ENCODE peak calls at places on chromosome 1, in nine cellular contexts. I is choroid plexus epithelial cell; M is endothelial cell; S is heart right ventricle; U is ovary; C is lower leg skin; N is thyroid gland; G is CD4-positive, alpha-beta T cell; Z is fibroblast of lung. P is an unnamed sample.

GRCh38 chr1:46798820-46799219 is at the start of gene CYP4B1:
- DNase-seq in I (no peak), M (no peak), S (peak), U (no peak), C (peak), N (peak), G (no peak), Z (no peak), P (peak)

GRCh38 chr1:18134324-18135046 is 26.9 kb downstream of the IGSF21 start:
- DNase-seq in I (no peak), M (no peak), S (no peak), U (no peak), C (no peak), N (no peak), G (no peak), Z (no peak), P (no peak)

GRCh38 chr1:214337536-214337935 is 56.6 kb downstream of the SMYD2 start:
- DNase-seq in I (peak), M (no peak), S (no peak), U (no peak), C (no peak), N (no peak), G (no peak), Z (peak), P (no peak)

GRCh38 chr1:223700942-223701637 is 11.2 kb upstream of the CAPN2 start:
- DNase-seq in I (peak), M (no peak), S (no peak), U (peak), C (no peak), N (peak), G (no peak), Z (peak), P (peak)

GRCh38 chr1:55717111-55717510 is 501.9 kb upstream of the USP24 start:
- DNase-seq in I (peak), M (no peak), S (no peak), U (no peak), C (no peak), N (no peak), G (no peak), Z (peak), P (no peak)

GRCh38 chr1:178870944-178871343 is at the start of gene ANGPTL1:
- DNase-seq in I (peak), M (peak), S (peak), U (no peak), C (no peak), N (peak), G (no peak), Z (peak), P (no peak)

GRCh38 chr1:9121891-9122409 is 7.0 kb downstream of the GPR157 start:
- DNase-seq in I (no peak), M (no peak), S (no peak), U (no peak), C (no peak), N (peak), G (peak), Z (no peak), P (no peak)

GRCh38 chr1:215710340-215710971 is 143.4 kb downstream of the KCTD3 start:
- DNase-seq in I (peak), M (peak), S (no peak), U (no peak), C (no peak), N (no peak), G (no peak), Z (peak), P (peak)

GRCh38 chr1:9689971-9690381 is 38.4 kb downstream of the PIK3CD start:
- DNase-seq in I (no peak), M (peak), S (peak), U (peak), C (no peak), N (peak), G (peak), Z (peak), P (no peak)

GRCh38 chr1:91283421-91283726 is 121.3 kb downstream of the HFM1 start:
- DNase-seq in I (no peak), M (no peak), S (no peak), U (no peak), C (no peak), N (no peak), G (no peak), Z (no peak), P (no peak)

GRCh38 chr1:71311396-71311795 is 230.6 kb upstream of the ZRANB2 start:
- DNase-seq in I (no peak), M (no peak), S (no peak), U (no peak), C (no peak), N (no peak), G (no peak), Z (peak), P (no peak)

GRCh38 chr1:86703696-86704455 is 500 bp upstream of the SH3GLB1 start:
- DNase-seq in I (peak), M (no peak), S (no peak), U (no peak), C (peak), N (no peak), G (no peak), Z (peak), P (peak)

GRCh38 chr1:109671067-109671466 is 3.2 kb downstream of the GSTM2 start:
- DNase-seq in I (no peak), M (no peak), S (no peak), U (no peak), C (no peak), N (no peak), G (no peak), Z (no peak), P (no peak)

GRCh38 chr1:214506972-214507431 is 44.4 kb downstream of the PTPN14 start:
- DNase-seq in I (no peak), M (no peak), S (no peak), U (no peak), C (no peak), N (no peak), G (no peak), Z (peak), P (no peak)

GRCh38 chr1:245770191-245770590 is 615.4 kb downstream of the KIF26B start:
- DNase-seq in I (no peak), M (no peak), S (no peak), U (no peak), C (no peak), N (no peak), G (no peak), Z (peak), P (no peak)

GRCh38 chr1:26190373-26190987 is at the start of gene CATSPER4:
- DNase-seq in I (peak), M (peak), S (no peak), U (no peak), C (no peak), N (peak), G (no peak), Z (peak), P (peak)
- TF ChIP-seq CTCF in I (peak), M (no peak), S (no peak), U (no peak), C (no peak), N (peak), G (no peak), Z (no peak), P (no peak)

GRCh38 chr1:25523512-25523911 is 19.9 kb upstream of the LDLRAP1 start:
- DNase-seq in I (peak), M (peak), S (no peak), U (no peak), C (no peak), N (no peak), G (no peak), Z (peak), P (no peak)
- TF ChIP-seq CTCF in I (peak), M (no peak), S (peak), U (no peak), C (no peak), N (no peak), G (no peak), Z (no peak), P (no peak)

GRCh38 chr1:33429846-33430750 is 797 bp downstream of the PHC2 start:
- DNase-seq in I (peak), M (peak), S (peak), U (peak), C (no peak), N (peak), G (no peak), Z (peak), P (peak)

GRCh38 chr1:33428661-33429060 is 2.2 kb downstream of the PHC2 start:
- DNase-seq in I (no peak), M (no peak), S (no peak), U (no peak), C (no peak), N (no peak), G (no peak), Z (no peak), P (no peak)

GRCh38 chr1:33433509-33434362 is 2.8 kb upstream of the PHC2 start:
- DNase-seq in I (peak), M (no peak), S (peak), U (peak), C (peak), N (no peak), G (no peak), Z (peak), P (peak)

GRCh38 chr1:33429332-33429731 is 1.6 kb downstream of the PHC2 start:
- DNase-seq in I (no peak), M (no peak), S (no peak), U (no peak), C (no peak), N (no peak), G (no peak), Z (no peak), P (no peak)

GRCh38 chr1:33430751-33431593 is at the start of gene PHC2:
- DNase-seq in I (peak), M (peak), S (peak), U (peak), C (peak), N (peak), G (peak), Z (peak), P (peak)
- TF ChIP-seq CTCF in I (peak), M (peak), S (peak), U (peak), C (no peak), N (no peak), G (no peak), Z (no peak), P (no peak)

GRCh38 chr1:61655453-61655852 is 69.5 kb downstream of the TM2D1 start:
- DNase-seq in I (no peak), M (no peak), S (no peak), U (no peak), C (no peak), N (no peak), G (no peak), Z (no peak), P (no peak)

GRCh38 chr1:61654067-61654466 is 70.9 kb downstream of the TM2D1 start:
- DNase-seq in I (no peak), M (no peak), S (no peak), U (no peak), C (no peak), N (no peak), G (no peak), Z (no peak), P (no peak)

GRCh38 chr1:61659061-61659460 is 65.9 kb downstream of the TM2D1 start:
- DNase-seq in I (peak), M (no peak), S (no peak), U (no peak), C (no peak), N (no peak), G (no peak), Z (no peak), P (peak)
- TF ChIP-seq CTCF in I (peak), M (no peak), S (no peak), U (no peak), C (no peak), N (no peak), G (no peak), Z (no peak), P (peak)

GRCh38 chr1:171845998-171846397 is 4.7 kb downstream of the DNM3 start:
- DNase-seq in I (no peak), M (no peak), S (no peak), U (no peak), C (no peak), N (no peak), G (no peak), Z (no peak), P (no peak)

GRCh38 chr1:171852273-171852672 is 11.0 kb downstream of the DNM3 start:
- DNase-seq in I (no peak), M (no peak), S (no peak), U (no peak), C (no peak), N (no peak), G (no peak), Z (peak), P (no peak)

GRCh38 chr1:171849245-171849898 is 8.1 kb downstream of the DNM3 start:
- DNase-seq in I (no peak), M (no peak), S (no peak), U (no peak), C (no peak), N (no peak), G (no peak), Z (no peak), P (no peak)

GRCh38 chr1:171850951-171851350 is 9.7 kb downstream of the DNM3 start:
- DNase-seq in I (no peak), M (no peak), S (no peak), U (no peak), C (no peak), N (no peak), G (no peak), Z (no peak), P (no peak)
- TF ChIP-seq CTCF in I (no peak), M (no peak), S (no peak), U (no peak), C (no peak), N (no peak), G (no peak), Z (no peak), P (no peak)

GRCh38 chr1:155934097-155934932 is at the start of gene KHDC4:
- DNase-seq in I (peak), M (peak), S (peak), U (peak), C (peak), N (peak), G (peak), Z (peak), P (peak)
- TF ChIP-seq CTCF in I (peak), M (no peak), S (no peak), U (no peak), C (no peak), N (peak), G (no peak), Z (no peak), P (no peak)

GRCh38 chr1:43008106-43008424 is 49.4 kb upstream of the SLC2A1 start:
- DNase-seq in I (no peak), M (peak), S (no peak), U (no peak), C (no peak), N (no peak), G (no peak), Z (no peak), P (no peak)

GRCh38 chr1:43011020-43011419 is 52.4 kb upstream of the SLC2A1 start:
- DNase-seq in I (no peak), M (no peak), S (no peak), U (no peak), C (no peak), N (no peak), G (no peak), Z (no peak), P (no peak)

GRCh38 chr1:43009274-43009673 is 50.6 kb upstream of the SLC2A1 start:
- DNase-seq in I (no peak), M (no peak), S (no peak), U (no peak), C (no peak), N (no peak), G (no peak), Z (no peak), P (no peak)

GRCh38 chr1:43007377-43008105 is 48.9 kb upstream of the SLC2A1 start:
- DNase-seq in I (no peak), M (peak), S (no peak), U (no peak), C (peak), N (peak), G (no peak), Z (no peak), P (no peak)

GRCh38 chr1:43008425-43009108 is 49.9 kb upstream of the SLC2A1 start:
- DNase-seq in I (no peak), M (peak), S (no peak), U (no peak), C (no peak), N (no peak), G (no peak), Z (no peak), P (no peak)
- TF ChIP-seq CTCF in I (no peak), M (no peak), S (no peak), U (no peak), C (no peak), N (no peak), G (no peak), Z (no peak), P (no peak)

GRCh38 chr1:36605942-36606690 is 123.4 kb upstream of the CSF3R start:
- DNase-seq in I (no peak), M (no peak), S (no peak), U (no peak), C (no peak), N (no peak), G (no peak), Z (no peak), P (no peak)

GRCh38 chr1:36606908-36607651 is 124.4 kb upstream of the CSF3R start:
- DNase-seq in I (no peak), M (no peak), S (no peak), U (no peak), C (no peak), N (no peak), G (peak), Z (no peak), P (no peak)

GRCh38 chr1:36612121-36612520 is 129.4 kb upstream of the CSF3R start:
- DNase-seq in I (no peak), M (no peak), S (no peak), U (no peak), C (no peak), N (no peak), G (no peak), Z (no peak), P (no peak)

GRCh38 chr1:36608272-36608671 is 125.6 kb upstream of the CSF3R start:
- DNase-seq in I (no peak), M (no peak), S (no peak), U (no peak), C (no peak), N (no peak), G (no peak), Z (no peak), P (no peak)

GRCh38 chr1:36609241-36610027 is 126.7 kb upstream of the CSF3R start:
- DNase-seq in I (peak), M (peak), S (peak), U (no peak), C (no peak), N (peak), G (no peak), Z (peak), P (peak)
- TF ChIP-seq CTCF in I (peak), M (peak), S (peak), U (no peak), C (no peak), N (no peak), G (peak), Z (peak), P (peak)

GRCh38 chr1:65149391-65149729 is 1.4 kb downstream of the AK4 start:
- DNase-seq in I (peak), M (no peak), S (no peak), U (no peak), C (no peak), N (no peak), G (no peak), Z (no peak), P (no peak)

GRCh38 chr1:65147424-65148177 is 402 bp upstream of the AK4 start:
- DNase-seq in I (peak), M (peak), S (peak), U (peak), C (peak), N (peak), G (peak), Z (peak), P (peak)

GRCh38 chr1:65146908-65147423 is 1.0 kb upstream of the AK4 start:
- DNase-seq in I (no peak), M (no peak), S (no peak), U (no peak), C (no peak), N (no peak), G (no peak), Z (peak), P (peak)

GRCh38 chr1:65149753-65150463 is 1.9 kb downstream of the AK4 start:
- DNase-seq in I (no peak), M (no peak), S (no peak), U (no peak), C (no peak), N (no peak), G (no peak), Z (no peak), P (no peak)

GRCh38 chr1:65148548-65149390 is 766 bp downstream of the AK4 start:
- DNase-seq in I (peak), M (peak), S (peak), U (peak), C (no peak), N (peak), G (peak), Z (peak), P (peak)
- TF ChIP-seq CTCF in I (no peak), M (no peak), S (no peak), U (no peak), C (no peak), N (no peak), G (no peak), Z (no peak), P (no peak)

GRCh38 chr1:54545916-54546635 is 2.0 kb upstream of the ACOT11 start:
- DNase-seq in I (no peak), M (no peak), S (no peak), U (no peak), C (no peak), N (no peak), G (no peak), Z (no peak), P (no peak)

GRCh38 chr1:54543729-54544496 is 4.1 kb upstream of the ACOT11 start:
- DNase-seq in I (peak), M (no peak), S (no peak), U (no peak), C (no peak), N (no peak), G (no peak), Z (peak), P (peak)

GRCh38 chr1:54542962-54543539 is 5.0 kb upstream of the ACOT11 start:
- DNase-seq in I (peak), M (no peak), S (no peak), U (no peak), C (no peak), N (no peak), G (no peak), Z (peak), P (no peak)

GRCh38 chr1:54540891-54541290 is 7.1 kb upstream of the ACOT11 start:
- DNase-seq in I (no peak), M (no peak), S (no peak), U (no peak), C (no peak), N (no peak), G (no peak), Z (no peak), P (no peak)

GRCh38 chr1:54542120-54542961 is 5.7 kb upstream of the ACOT11 start:
- DNase-seq in I (peak), M (peak), S (no peak), U (peak), C (no peak), N (peak), G (peak), Z (peak), P (peak)
- TF ChIP-seq CTCF in I (peak), M (no peak), S (no peak), U (no peak), C (no peak), N (no peak), G (no peak), Z (no peak), P (no peak)

P was measured in MCF 10A.